ENCODE peak calls at places on chromosomes 12 and 14, in eight cellular contexts. M, H, I, K, U, V, E and Y are unnamed samples.

GRCh38 chr14:89399594-89400068 is 17.4 kb downstream of the FOXN3 start:
- DNase-seq in U (peak; percentile 26), M (peak; percentile 48), E (peak; percentile 44), I (no peak), H (no peak), V (peak; percentile 69), K (no peak), Y (no peak)

GRCh38 chr14:76371066-76371465 is 4.9 kb upstream of the ESRRB start:
- DNase-seq in H (no peak), I (no peak), V (no peak), U (no peak), E (no peak), K (no peak), M (no peak), Y (no peak)

GRCh38 chr12:531951-532585 is 72.3 kb downstream of the B4GALNT3 start:
- DNase-seq in V (peak; percentile 31), I (no peak), M (no peak), E (no peak), H (no peak), U (no peak), K (no peak), Y (no peak)

GRCh38 chr12:100154472-100155247 is 12.0 kb upstream of the BLTP3B start:
- DNase-seq in H (peak; percentile 92), E (peak; percentile 68), V (no peak), M (peak; percentile 84), U (peak; percentile 91), I (no peak), K (peak; percentile 81), Y (no peak)

GRCh38 chr12:104276192-104277131 is 27.1 kb upstream of the EID3 start:
- DNase-seq in E (no peak), H (no peak), U (no peak), K (no peak), I (no peak), V (no peak), M (peak; percentile 64), Y (no peak)

GRCh38 chr12:3892631-3893030 is 19.4 kb upstream of the PARP11 start:
- DNase-seq in E (no peak), I (no peak), K (no peak), M (no peak), H (no peak), U (no peak), V (no peak), Y (no peak)

GRCh38 chr14:35849122-35849521 is 23.0 kb downstream of the BRMS1L start:
- DNase-seq in V (no peak), I (no peak), U (no peak), H (no peak), M (no peak), E (no peak), K (no peak), Y (no peak)

GRCh38 chr12:69966409-69966808 is 141.4 kb downstream of the MYRFL start:
- DNase-seq in M (peak; percentile 47), E (no peak), I (no peak), H (no peak), K (peak; percentile 27), U (no peak), V (no peak), Y (no peak)

GRCh38 chr12:132593938-132594358 is 16.4 kb downstream of the LRCOL1 start:
- DNase-seq in E (peak; percentile 94), I (no peak), U (peak; percentile 89), H (peak; percentile 88), K (peak; percentile 95), V (peak; percentile 70), M (peak; percentile 98), Y (peak; percentile 91)

GRCh38 chr14:91398707-91399106 is 18.9 kb downstream of the CCDC88C start:
- DNase-seq in U (no peak), E (no peak), K (no peak), M (no peak), V (no peak), H (peak; percentile 80), I (no peak), Y (no peak)

GRCh38 chr12:94690199-94690695 is 39.9 kb upstream of the TMCC3 start:
- DNase-seq in V (no peak), E (no peak), K (no peak), H (no peak), I (no peak), M (no peak), U (no peak), Y (no peak)

GRCh38 chr12:94689002-94689645 is 38.8 kb upstream of the TMCC3 start:
- DNase-seq in M (no peak), H (no peak), K (no peak), U (no peak), I (no peak), V (no peak), E (no peak), Y (no peak)

GRCh38 chr12:94684416-94684815 is 34.1 kb upstream of the TMCC3 start:
- DNase-seq in K (no peak), V (no peak), H (no peak), I (no peak), E (no peak), M (no peak), U (no peak), Y (no peak)

GRCh38 chr12:94689646-94690036 is 39.3 kb upstream of the TMCC3 start:
- DNase-seq in M (no peak), K (no peak), V (no peak), E (no peak), U (no peak), I (no peak), H (no peak), Y (no peak)

DNA sequence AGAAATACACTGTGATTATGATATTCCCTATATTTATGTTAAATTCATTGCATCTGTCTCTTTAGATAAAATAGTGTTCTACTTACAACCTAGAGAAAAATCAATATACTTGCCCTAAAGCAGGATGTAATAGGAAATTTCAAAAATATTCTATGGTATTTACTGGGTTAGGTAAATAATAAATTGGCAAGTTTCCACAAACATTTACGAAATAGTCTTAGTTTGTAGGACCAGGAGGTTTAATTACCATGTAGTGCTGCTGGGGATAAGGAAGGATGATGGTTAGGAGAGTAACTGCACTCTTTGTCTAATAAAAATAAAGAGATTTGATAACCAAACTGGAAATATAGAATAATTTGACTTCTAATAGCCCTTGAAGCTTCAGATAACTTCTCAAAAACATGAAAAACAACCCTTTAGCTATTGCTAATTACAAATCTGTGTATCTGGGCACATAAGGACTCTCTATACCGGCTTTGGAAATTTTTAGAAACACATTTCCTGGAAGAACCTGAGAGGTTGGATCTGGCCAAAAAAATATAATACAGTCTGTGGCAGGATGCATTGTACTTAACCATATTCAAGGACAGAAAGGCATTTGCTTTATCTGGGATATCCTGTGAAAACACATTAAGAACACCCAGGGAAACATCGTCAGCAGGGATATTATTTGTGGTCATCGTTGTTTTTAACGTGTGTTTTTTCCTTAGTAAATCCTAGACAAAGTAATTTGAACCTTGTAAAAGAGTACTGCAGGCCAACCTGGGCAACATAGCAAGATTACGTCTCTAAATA is 36.7 kb upstream of the TMCC3 start:
- DNase-seq in M (no peak), V (no peak), K (no peak), E (no peak), I (no peak), U (no peak), H (no peak), Y (no peak)
- TF ChIP-seq CTCF in M (no peak), V (no peak), K (no peak), E (no peak), I (no peak), U (no peak), H (no peak), Y (no peak)

GRCh38 chr12:76206039-76206676 is 121.7 kb upstream of the NAP1L1 start:
- DNase-seq in U (no peak), E (no peak), H (no peak), I (no peak), K (no peak), V (no peak), M (no peak), Y (no peak)

GRCh38 chr12:76201316-76201715 is 116.8 kb upstream of the NAP1L1 start:
- DNase-seq in E (no peak), U (no peak), K (no peak), I (no peak), V (no peak), H (no peak), M (no peak), Y (no peak)

GRCh38 chr12:76202621-76203020 is 118.1 kb upstream of the NAP1L1 start:
- DNase-seq in E (no peak), K (no peak), V (no peak), U (no peak), M (no peak), I (no peak), H (no peak), Y (no peak)

GRCh38 chr12:76201758-76202157 is 117.3 kb upstream of the NAP1L1 start:
- DNase-seq in I (no peak), V (no peak), E (no peak), U (no peak), K (no peak), H (no peak), M (no peak), Y (no peak)

DNA sequence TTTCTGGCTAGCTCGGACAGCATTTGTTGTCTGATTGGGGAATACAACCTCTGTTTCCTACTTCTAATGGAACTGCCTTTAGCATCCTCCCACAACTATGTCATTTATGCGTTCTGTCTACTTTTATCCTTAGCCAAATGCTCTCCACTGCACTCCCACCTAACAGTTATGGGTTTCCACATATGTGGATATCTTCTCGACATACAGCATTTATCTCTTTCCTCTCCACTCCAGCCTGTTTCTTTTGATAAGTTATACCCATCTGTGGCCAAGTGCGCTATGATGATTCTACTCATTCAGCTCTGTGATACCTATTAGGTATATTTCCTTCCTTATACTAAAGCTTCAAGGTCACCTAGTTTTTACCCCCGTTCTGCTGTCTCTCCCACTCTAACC is 122.2 kb upstream of the NAP1L1 start:
- DNase-seq in U (no peak), E (no peak), V (no peak), H (no peak), K (no peak), M (no peak), I (no peak), Y (no peak)
- TF ChIP-seq CTCF in U (no peak), E (no peak), V (no peak), H (no peak), K (no peak), M (no peak), I (no peak), Y (no peak)

GRCh38 chr12:13318231-13319015 is 121.9 kb downstream of the EMP1 start:
- DNase-seq in M (no peak), H (no peak), I (no peak), K (no peak), V (no peak), E (no peak), U (no peak), Y (no peak)

GRCh38 chr12:13313886-13314285 is 117.4 kb downstream of the EMP1 start:
- DNase-seq in E (no peak), V (no peak), I (no peak), U (no peak), H (no peak), K (no peak), M (no peak), Y (no peak)

DNA sequence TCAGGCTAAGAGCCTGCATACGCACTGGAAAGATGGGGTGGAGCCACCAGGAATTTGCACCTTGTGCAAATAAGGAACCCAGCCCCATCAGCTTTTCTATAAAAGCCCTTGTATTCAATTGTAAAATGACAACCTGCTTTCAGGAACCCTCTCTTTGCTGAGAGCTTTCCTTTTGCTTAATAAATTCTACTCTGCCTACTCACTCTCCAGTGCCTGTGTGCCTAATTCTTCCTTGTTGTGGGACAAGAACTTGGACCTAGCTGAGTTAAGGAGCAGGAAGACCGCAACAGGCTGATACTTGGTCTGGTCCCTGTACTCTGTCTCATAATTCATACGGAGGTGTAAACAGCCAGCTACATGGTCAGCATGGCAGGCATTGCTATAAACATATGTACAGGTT is 120.3 kb downstream of the EMP1 start:
- DNase-seq in V (no peak), K (no peak), U (no peak), M (no peak), I (no peak), E (no peak), H (no peak), Y (no peak)
- TF ChIP-seq CTCF in V (no peak), K (no peak), U (no peak), M (no peak), I (no peak), E (no peak), H (no peak), Y (no peak)

GRCh38 chr12:81034926-81035325 is 43.0 kb upstream of the ACSS3 start:
- DNase-seq in M (no peak), I (no peak), E (no peak), V (no peak), H (no peak), K (no peak), U (no peak), Y (no peak)
- TF ChIP-seq CTCF in M (no peak), I (no peak), E (no peak), V (no peak), H (no peak), K (no peak), U (no peak), Y (no peak)